ENCODE peak calls at places on chromosomes 7 and 10, in four cellular contexts. H, L, Q and P are unnamed samples.

GRCh38 chr7:115825736-115826135 is 204.8 kb downstream of the TFEC start:
- DNase-seq in Q (no peak), H (no peak), L (no peak), P (no peak)

GRCh38 chr7:129607471-129608120 is 3.9 kb upstream of the NRF1 start:
- DNase-seq in L (no peak), H (no peak), Q (no peak), P (peak; percentile 86)

GRCh38 chr10:14645239-14645960 is 129.3 kb downstream of the FAM107B start:
- DNase-seq in H (no peak), Q (no peak), L (no peak), P (no peak)

GRCh38 chr10:124557648-124558338 is 96.2 kb downstream of the LHPP start:
- DNase-seq in H (no peak), Q (no peak), L (no peak), P (no peak)

GRCh38 chr10:127228195-127228785 is 31.9 kb upstream of the INSYN2A start:
- DNase-seq in Q (no peak), L (no peak), H (peak; percentile 45), P (no peak)

GRCh38 chr10:115762029-115762428 is 511.0 kb downstream of the GFRA1 start:
- DNase-seq in H (no peak), Q (no peak), L (no peak), P (no peak)

GRCh38 chr7:80918406-80918805 is 445 bp downstream of the SEMA3C start:
- DNase-seq in Q (no peak), H (peak; percentile 55), L (no peak), P (peak; percentile 69)

GRCh38 chr10:104577861-104578480 is 63.1 kb upstream of the SORCS3 start:
- DNase-seq in H (no peak), Q (no peak), L (no peak), P (peak; percentile 72)

GRCh38 chr7:1124164-1124563 is 35.8 kb downstream of the ZFAND2A start:
- DNase-seq in H (no peak), L (no peak), Q (no peak), P (peak; percentile 48)